ENCODE peak calls at places on chromosomes 12 and 14, in five cellular contexts. E is heart left ventricle, K is MCF 10A, C is progenitor cell of endocrine pancreas, M is esophagus squamous epithelium. F is an unnamed sample.

GRCh38 chr12:71270057-71270456 is 112.3 kb upstream of the TSPAN8 start:
- DNase-seq in E (no peak), K (no peak), C (no peak), M (no peak), F (no peak)

GRCh38 chr12:129911437-129912049 is 7.7 kb upstream of the TMEM132D start:
- DNase-seq in E (no peak), K (peak), C (peak), M (no peak), F (peak)

GRCh38 chr14:31992051-31992450 is 85.1 kb upstream of the ARHGAP5 start:
- DNase-seq in E (no peak), K (peak), C (no peak), M (no peak), F (no peak)

GRCh38 chr12:54521291-54522062 is 23.9 kb downstream of the NCKAP1L start:
- DNase-seq in E (no peak), K (no peak), C (no peak), M (no peak), F (no peak)

GRCh38 chr14:104588066-104588857 is 8.7 kb downstream of the C14orf180 start:
- DNase-seq in E (no peak), K (no peak), C (no peak), M (no peak), F (no peak)

GRCh38 chr14:89302396-89302950 is 114.6 kb downstream of the FOXN3 start:
- DNase-seq in E (no peak), K (no peak), C (no peak), M (no peak), F (no peak)

GRCh38 chr12:2180737-2181082 is 127.9 kb downstream of the CACNA1C start:
- DNase-seq in E (no peak), K (no peak), C (no peak), M (no peak), F (no peak)

GRCh38 chr12:91099836-91100235 is 11.5 kb downstream of the LUM start:
- DNase-seq in E (no peak), K (no peak), C (no peak), M (no peak), F (no peak)

GRCh38 chr12:26121323-26121740 is 3.5 kb downstream of the BHLHE41 start:
- DNase-seq in E (no peak), K (no peak), C (no peak), M (no peak), F (no peak)

GRCh38 chr14:50447491-50447890 is 50.8 kb upstream of the CDKL1 start:
- DNase-seq in E (no peak), K (peak), C (no peak), M (no peak), F (no peak)

GRCh38 chr12:111446044-111446581 is 40.4 kb downstream of the SH2B3 start:
- DNase-seq in E (peak), K (peak), C (no peak), M (no peak), F (peak)

GRCh38 chr14:100900837-100901390 is 2.6 kb downstream of the RTL1 start:
- DNase-seq in E (no peak), K (peak), C (peak), M (no peak), F (no peak)

GRCh38 chr14:91417134-91417982 is at the start of gene CCDC88C:
- DNase-seq in E (peak), K (peak), C (peak), M (peak), F (peak)

GRCh38 chr12:1633459-1633858 is 4.4 kb downstream of the WNT5B start:
- DNase-seq in E (no peak), K (no peak), C (no peak), M (no peak), F (no peak)

GRCh38 chr14:102777711-102778615 is 714 bp downstream of the TRAF3 start:
- DNase-seq in E (no peak), K (no peak), C (no peak), M (no peak), F (peak)

GRCh38 chr12:58530421-58531067 is 389.8 kb downstream of the LRIG3 start:
- DNase-seq in E (no peak), K (no peak), C (no peak), M (no peak), F (no peak)

GRCh38 chr12:15892645-15893259 is 10.6 kb downstream of the STRAP start:
- DNase-seq in E (no peak), K (no peak), C (no peak), M (no peak), F (no peak)
- TF ChIP-seq CTCF in E (no peak), K (no peak), C (no peak), M (no peak), F (no peak)

DNA sequence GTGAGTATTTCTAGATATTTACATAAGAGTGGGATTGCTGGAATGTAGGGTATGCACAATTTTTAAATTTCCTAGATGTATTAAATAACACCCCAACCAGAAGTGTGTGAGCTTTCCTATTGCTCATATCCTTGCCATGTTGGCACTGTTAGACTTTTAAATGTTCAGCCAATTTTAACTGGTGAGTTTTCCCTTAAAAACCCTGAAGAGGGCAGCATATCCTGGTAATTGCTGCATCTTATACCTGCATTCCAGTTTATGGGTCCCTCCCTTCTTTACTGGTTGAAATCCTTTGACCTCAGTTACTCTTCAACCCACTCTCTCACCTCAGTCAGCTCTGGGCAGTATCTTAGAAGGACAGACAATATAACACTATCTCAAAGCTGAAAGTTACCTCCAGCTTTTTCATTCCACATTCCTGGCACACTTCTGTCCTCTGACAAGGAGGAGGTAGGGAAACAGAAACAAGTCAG is 270.6 kb downstream of the PAWR start:
- DNase-seq in E (no peak), K (peak), C (no peak), M (no peak), F (no peak)
- TF ChIP-seq CTCF in E (no peak), K (peak), C (peak), M (peak), F (peak)

DNA sequence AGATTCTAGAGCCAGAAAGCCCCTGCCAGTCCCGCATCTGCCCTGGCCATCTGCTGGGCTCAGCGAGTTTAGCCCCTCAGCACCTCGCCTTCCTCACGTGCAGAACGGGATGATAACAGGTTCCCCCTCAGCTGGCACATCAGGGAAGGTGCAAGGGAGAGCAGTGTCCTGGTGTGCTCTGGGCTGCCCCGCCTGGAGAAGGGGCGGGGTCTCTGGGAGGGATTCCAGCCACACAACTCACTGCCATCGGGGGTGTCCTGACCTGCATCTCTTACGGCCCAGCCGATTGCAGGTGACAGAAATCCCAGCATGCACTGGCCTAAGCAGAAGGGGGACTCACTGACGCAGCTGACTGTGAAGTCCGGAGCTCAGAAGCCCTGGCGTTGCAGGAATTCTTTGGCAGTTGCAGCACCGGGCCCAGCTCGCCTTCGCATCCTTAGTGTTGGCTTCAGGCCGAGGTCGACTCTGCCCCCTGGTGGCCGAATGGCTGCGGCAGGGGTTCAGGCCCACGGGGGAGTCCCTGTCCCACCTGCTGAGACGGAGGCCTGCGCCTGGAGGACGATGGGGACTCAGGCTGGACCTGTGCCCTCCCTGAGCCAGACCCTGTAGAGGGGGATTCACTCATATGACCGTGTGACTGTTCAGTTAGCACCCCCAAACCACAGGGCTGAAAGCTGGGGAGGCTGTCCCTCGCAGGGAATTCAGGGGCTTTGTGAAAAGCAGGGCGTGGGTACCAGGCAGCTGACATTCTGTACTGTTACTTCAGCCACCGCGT is 178.6 kb downstream of the ADGRD1 start:
- DNase-seq in E (peak), K (peak), C (peak), M (no peak), F (peak)
- TF ChIP-seq CTCF in E (peak), K (peak), C (peak), M (peak), F (peak)

DNA sequence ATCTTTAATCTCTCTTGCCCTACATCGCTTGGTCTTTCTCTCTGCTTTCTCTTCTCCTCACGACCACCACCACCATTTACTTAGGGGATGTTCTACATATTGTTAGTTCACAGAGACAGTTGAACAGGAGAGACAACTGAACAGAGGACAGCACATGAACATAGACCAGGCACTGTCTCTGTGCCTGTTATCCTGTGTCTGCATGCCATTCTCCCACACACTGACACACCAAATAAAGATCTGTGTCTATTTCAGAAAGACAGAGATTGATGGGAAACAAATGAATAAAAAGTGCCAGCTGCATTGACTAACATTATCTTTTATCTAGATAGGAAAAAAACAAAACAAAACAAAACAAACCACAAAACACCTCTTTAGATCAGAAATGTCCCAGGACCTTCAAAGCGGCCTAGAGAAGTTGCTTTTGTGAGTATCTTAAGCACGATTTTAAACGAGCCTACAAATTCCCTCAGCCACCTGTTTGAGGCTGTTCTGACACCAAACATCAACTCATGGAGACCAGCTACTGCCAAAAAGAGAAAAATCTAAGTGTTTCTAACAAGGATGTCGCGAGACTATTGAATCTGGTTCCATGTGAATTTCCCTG is 77.6 kb upstream of the PARP11 start:
- DNase-seq in E (no peak), K (no peak), C (no peak), M (no peak), F (no peak)
- TF ChIP-seq CTCF in E (no peak), K (no peak), C (no peak), M (no peak), F (no peak)

GRCh38 chr14:71311061-71311460 is 403.8 kb downstream of the PCNX1 start:
- DNase-seq in E (no peak), K (no peak), C (no peak), M (no peak), F (no peak)

GRCh38 chr14:71308671-71309070 is 401.4 kb downstream of the PCNX1 start:
- DNase-seq in E (no peak), K (no peak), C (no peak), M (no peak), F (no peak)

GRCh38 chr14:71304588-71305133 is 397.4 kb downstream of the PCNX1 start:
- DNase-seq in E (no peak), K (no peak), C (no peak), M (no peak), F (no peak)

GRCh38 chr14:71314717-71315116 is 407.5 kb downstream of the PCNX1 start:
- DNase-seq in E (no peak), K (no peak), C (no peak), M (no peak), F (no peak)

GRCh38 chr14:71309756-71310155 is 402.5 kb downstream of the PCNX1 start:
- DNase-seq in E (no peak), K (no peak), C (no peak), M (no peak), F (no peak)
- TF ChIP-seq CTCF in E (no peak), K (no peak), C (peak), M (no peak), F (no peak)

F was measured in mesothelial cell of epicardium.